ENCODE peak calls at places on chromosomes 2 and 18, in seven cellular contexts. M, U, P, Q, R, H and Z are unnamed samples.

GRCh38 chr2:156471772-156472171 is 35.6 kb downstream of the GPD2 start:
- DNase-seq in M (no peak), U (no peak), P (no peak), Q (no peak), R (no peak), H (no peak), Z (no peak)

GRCh38 chr2:173191601-173192000 is 116.0 kb downstream of the MAP3K20 start:
- DNase-seq in M (peak), U (peak), P (no peak), Q (no peak), R (no peak), H (no peak), Z (no peak)

GRCh38 chr18:76686737-76687231 is 135.6 kb upstream of the ZNF236 start:
- DNase-seq in M (peak), U (peak), P (peak), Q (peak), R (peak), H (no peak), Z (peak)

GRCh38 chr2:31401580-31401979 is 13.0 kb downstream of the XDH start:
- DNase-seq in M (peak), U (peak), P (no peak), Q (peak), R (no peak), H (no peak), Z (no peak)

GRCh38 chr2:235600406-235600805 is 106.6 kb downstream of the AGAP1 start:
- DNase-seq in M (no peak), U (no peak), P (no peak), Q (no peak), R (no peak), H (no peak), Z (no peak)

GRCh38 chr2:240921319-240922233 is 15.4 kb downstream of the CROCC2 start:
- DNase-seq in M (peak), U (peak), P (no peak), Q (peak), R (no peak), H (no peak), Z (peak)

GRCh38 chr2:201680743-201681142 is 17.7 kb downstream of the MPP4 start:
- DNase-seq in M (peak), U (peak), P (peak), Q (no peak), R (no peak), H (no peak), Z (no peak)

GRCh38 chr18:2883137-2883671 is 36.4 kb downstream of the EMILIN2 start:
- DNase-seq in M (no peak), U (no peak), P (peak), Q (no peak), R (no peak), H (no peak), Z (no peak)

GRCh38 chr2:120283649-120284048 is 31.0 kb downstream of the RALB start:
- DNase-seq in M (no peak), U (peak), P (no peak), Q (peak), R (no peak), H (no peak), Z (no peak)

GRCh38 chr18:41954827-41955613 is at the start of gene PIK3C3:
- DNase-seq in M (peak), U (peak), P (peak), Q (peak), R (peak), H (peak), Z (peak)

GRCh38 chr2:45315881-45316280 is 295.2 kb downstream of the SRBD1 start:
- DNase-seq in M (peak), U (no peak), P (no peak), Q (peak), R (no peak), H (no peak), Z (no peak)

GRCh38 chr2:32922466-32922865 is 24.3 kb upstream of the LTBP1 start:
- DNase-seq in M (no peak), U (no peak), P (no peak), Q (no peak), R (no peak), H (no peak), Z (no peak)

GRCh38 chr18:43720036-43720435 is 442.7 kb upstream of the SYT4 start:
- DNase-seq in M (no peak), U (no peak), P (no peak), Q (no peak), R (no peak), H (no peak), Z (no peak)

GRCh38 chr2:45342-46130 is 769 bp downstream of the FAM110C start:
- DNase-seq in M (peak), U (no peak), P (no peak), Q (no peak), R (no peak), H (no peak), Z (peak)

GRCh38 chr2:181305151-181306123 is 151.7 kb upstream of the ITGA4 start:
- DNase-seq in M (no peak), U (peak), P (peak), Q (no peak), R (no peak), H (no peak), Z (no peak)

GRCh38 chr2:237591379-237591881 is 896 bp upstream of the RAB17 start:
- DNase-seq in M (peak), U (no peak), P (no peak), Q (no peak), R (no peak), H (no peak), Z (no peak)

GRCh38 chr2:8677646-8678592 is 3.9 kb upstream of the ID2 start:
- DNase-seq in M (peak), U (peak), P (peak), Q (peak), R (peak), H (no peak), Z (peak)

GRCh38 chr2:201622306-201622705 is 21.0 kb downstream of the TMEM237 start:
- DNase-seq in M (no peak), U (no peak), P (no peak), Q (no peak), R (no peak), H (no peak), Z (no peak)

GRCh38 chr2:229282758-229283546 is 11.9 kb upstream of the PID1 start:
- DNase-seq in M (peak), U (no peak), P (no peak), Q (peak), R (peak), H (no peak), Z (no peak)

GRCh38 chr18:26961805-26962204 is 96.3 kb upstream of the AQP4 start:
- DNase-seq in M (no peak), U (no peak), P (no peak), Q (no peak), R (no peak), H (no peak), Z (no peak)